ENCODE peak calls at places on chromosomes 12 and 14, in four cellular contexts. N is K562, A is HepG2, G is GM12878. M is an unnamed sample.

GRCh38 chr14:49593016-49593415 is 5.7 kb upstream of the LRR1 start:
- DNase-seq in G (no peak), N (no peak), A (no peak), M (peak; percentile 40)

GRCh38 chr14:85241022-85241880 is 288.7 kb upstream of the FLRT2 start:
- DNase-seq in A (no peak), G (no peak), N (no peak), M (peak; percentile 61)

GRCh38 chr12:80186727-80187217 is 87.4 kb downstream of the OTOGL start:
- DNase-seq in N (peak; percentile 8), A (peak; percentile 82), G (peak; percentile 26), M (peak; percentile 97)

GRCh38 chr12:89461649-89462612 is 62.7 kb downstream of the GALNT4 start:
- DNase-seq in G (no peak), N (peak; percentile 14), A (peak; percentile 44), M (peak; percentile 85)

GRCh38 chr12:122999986-123000420 is 19.5 kb downstream of the ARL6IP4 start:
- DNase-seq in A (no peak), G (no peak), N (peak; percentile 43), M (no peak)

GRCh38 chr14:91405241-91405721 is 12.3 kb downstream of the CCDC88C start:
- DNase-seq in A (no peak), G (no peak), N (no peak), M (no peak)

GRCh38 chr12:124640096-124640495 is 72.7 kb upstream of the NCOR2 start:
- DNase-seq in A (no peak), N (no peak), G (no peak), M (peak; percentile 26)

GRCh38 chr14:59474172-59474571 is 9.0 kb upstream of the GPR135 start:
- DNase-seq in A (no peak), N (no peak), G (no peak), M (no peak)

GRCh38 chr12:74111688-74112360 is 425.8 kb upstream of the ATXN7L3B start:
- DNase-seq in G (no peak), N (no peak), A (peak; percentile 13), M (no peak)

GRCh38 chr12:122860854-122861585 is 25.8 kb downstream of the HIP1R start:
- DNase-seq in A (no peak), G (no peak), N (no peak), M (no peak)

GRCh38 chr14:24059841-24060388 is 8.1 kb downstream of the CARMIL3 start:
- DNase-seq in G (no peak), A (no peak), N (no peak), M (no peak)

GRCh38 chr12:118625050-118625675 is 248.8 kb downstream of the SUDS3 start:
- DNase-seq in G (no peak), A (no peak), N (peak; percentile 17), M (no peak)

GRCh38 chr14:34628681-34629135 is 1.2 kb downstream of the SNX6 start:
- DNase-seq in G (no peak), N (peak; percentile 32), A (peak; percentile 48), M (peak; percentile 38)

GRCh38 chr12:57454566-57455373 is at the start of gene INHBE:
- DNase-seq in N (peak; percentile 84), G (no peak), A (peak; percentile 92), M (no peak)

GRCh38 chr12:60539592-60539991 is 943.8 kb downstream of the SLC16A7 start:
- DNase-seq in G (no peak), N (no peak), A (no peak), M (no peak)

GRCh38 chr12:88058719-88059077 is 29.5 kb upstream of the C12orf50 start:
- DNase-seq in N (no peak), G (no peak), A (no peak), M (no peak)
- TF ChIP-seq MYC in N (no peak), G (no peak), A (no peak), M (no peak)

GRCh38 chr12:105970885-105971284 is 167.9 kb downstream of the NUAK1 start:
- DNase-seq in N (no peak), G (no peak), A (no peak), M (no peak)

GRCh38 chr12:105961821-105962671 is 176.7 kb downstream of the NUAK1 start:
- DNase-seq in G (no peak), N (no peak), A (no peak), M (no peak)

GRCh38 chr12:105968025-105968424 is 170.7 kb downstream of the NUAK1 start:
- DNase-seq in N (no peak), G (no peak), A (no peak), M (no peak)

DNA sequence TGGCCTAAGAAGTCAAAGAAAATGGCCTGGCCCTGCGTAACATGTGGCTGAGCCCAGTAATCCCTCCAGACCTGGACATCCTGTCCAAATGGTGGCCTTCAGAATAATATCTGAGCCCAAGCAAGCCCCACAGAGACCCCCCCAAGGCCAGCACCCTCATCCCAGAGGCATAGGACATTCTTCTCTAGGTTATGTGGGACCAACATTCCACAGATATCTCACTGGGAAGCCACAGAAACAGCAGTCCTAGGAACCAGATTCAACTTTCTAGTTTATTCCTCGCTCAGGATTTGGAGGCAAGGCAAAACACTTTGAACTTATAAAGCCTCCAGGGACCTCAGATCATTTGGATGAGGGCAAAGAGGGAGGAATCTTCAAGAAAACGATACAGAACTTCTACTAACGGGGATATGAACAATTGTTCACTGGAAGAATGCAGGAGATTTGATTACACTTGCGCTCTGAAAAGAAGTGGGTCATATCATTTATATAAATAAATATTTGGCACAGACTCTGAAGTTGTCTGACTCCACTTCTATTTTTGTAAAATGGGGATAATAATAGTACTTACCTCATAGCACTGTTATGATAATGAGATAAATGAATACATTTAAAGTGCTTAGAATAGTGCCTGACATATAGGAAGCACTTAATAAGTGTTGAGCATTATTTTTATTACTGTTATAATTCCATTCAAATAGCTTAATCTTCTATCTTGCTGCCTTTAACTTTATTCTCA is 171.5 kb downstream of the NUAK1 start:
- DNase-seq in N (no peak), G (no peak), A (no peak), M (peak; percentile 18)
- H2AFZ ChIP-seq in N (no peak overlapping the region), G (no peak overlapping the region), A (no peak overlapping the region), M (no peak overlapping the region)

DNA sequence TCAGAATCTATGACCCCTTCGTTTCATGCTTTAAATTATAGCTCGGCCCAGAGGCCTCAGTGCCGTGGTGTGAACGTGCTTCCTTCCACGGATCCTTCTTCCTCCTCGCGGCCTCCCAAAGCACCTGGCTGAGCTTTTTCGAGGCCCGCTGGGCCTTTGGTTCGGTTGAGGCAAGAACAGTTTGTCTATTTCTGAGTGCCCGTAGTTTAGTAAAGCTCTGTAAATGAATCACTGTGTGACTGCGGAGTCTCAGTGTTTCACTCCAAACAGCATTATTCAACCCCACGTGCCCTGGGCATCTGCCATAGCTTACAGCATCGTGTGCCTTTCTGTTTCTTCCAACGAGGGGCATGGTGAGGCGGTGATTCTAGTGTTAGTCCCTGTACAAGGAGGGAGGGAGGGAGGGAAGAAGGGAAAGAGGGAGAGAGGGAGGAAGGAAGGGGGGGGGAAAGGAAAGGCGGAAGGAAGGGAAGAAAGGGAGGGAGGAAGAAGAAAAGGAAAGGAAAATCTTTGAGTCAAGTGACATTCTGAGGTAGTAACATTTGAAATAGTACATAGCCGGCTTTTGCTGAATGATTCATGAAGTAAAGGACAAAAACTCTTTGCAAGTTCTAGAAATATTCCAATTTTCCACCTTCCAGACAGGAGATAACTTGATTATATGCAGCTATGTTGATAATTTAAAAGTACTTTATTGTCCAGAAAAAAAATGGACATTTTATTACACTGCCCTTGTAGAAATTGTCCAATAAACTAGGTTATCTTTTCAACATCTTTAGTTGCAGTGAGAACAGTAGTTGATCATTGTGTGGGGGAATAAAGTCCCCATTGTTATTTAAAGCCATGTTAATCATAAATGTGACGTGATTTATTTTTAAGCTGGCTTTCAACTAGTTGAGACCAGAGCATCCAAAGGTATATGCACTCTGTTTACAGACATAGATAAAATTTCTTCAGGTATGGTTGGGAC is 1.2 kb upstream of the TRIM9 start:
- DNase-seq in G (no peak), A (no peak), N (no peak), M (no peak)
- TF ChIP-seq MYC in G (no peak), A (no peak), N (no peak), M (no peak)

DNA sequence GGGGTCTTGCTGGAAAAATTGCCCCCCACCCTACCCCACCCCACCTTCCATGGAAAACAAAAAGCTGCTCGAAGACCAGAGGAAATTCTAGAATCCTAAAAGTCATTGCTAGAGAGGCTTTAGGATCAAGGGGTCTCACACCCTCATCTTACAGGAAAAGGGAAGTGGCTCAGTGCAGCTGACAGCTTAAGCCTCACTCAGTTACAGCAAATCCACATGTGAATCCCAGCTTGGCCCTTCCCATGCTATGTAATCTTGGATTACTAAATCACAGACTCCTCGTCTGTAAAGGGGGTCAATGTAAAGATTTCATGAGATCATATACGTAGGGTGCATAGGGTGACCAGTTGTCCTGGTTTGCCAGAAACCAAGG is 25.9 kb downstream of the CMKLR1 start:
- DNase-seq in A (no peak), G (no peak), N (no peak), M (no peak)
- H2AFZ ChIP-seq in A (no peak overlapping the region), G (no peak overlapping the region), N (peak overlapping the region; percentile 35), M (peak overlapping the region; percentile 69)

DNA sequence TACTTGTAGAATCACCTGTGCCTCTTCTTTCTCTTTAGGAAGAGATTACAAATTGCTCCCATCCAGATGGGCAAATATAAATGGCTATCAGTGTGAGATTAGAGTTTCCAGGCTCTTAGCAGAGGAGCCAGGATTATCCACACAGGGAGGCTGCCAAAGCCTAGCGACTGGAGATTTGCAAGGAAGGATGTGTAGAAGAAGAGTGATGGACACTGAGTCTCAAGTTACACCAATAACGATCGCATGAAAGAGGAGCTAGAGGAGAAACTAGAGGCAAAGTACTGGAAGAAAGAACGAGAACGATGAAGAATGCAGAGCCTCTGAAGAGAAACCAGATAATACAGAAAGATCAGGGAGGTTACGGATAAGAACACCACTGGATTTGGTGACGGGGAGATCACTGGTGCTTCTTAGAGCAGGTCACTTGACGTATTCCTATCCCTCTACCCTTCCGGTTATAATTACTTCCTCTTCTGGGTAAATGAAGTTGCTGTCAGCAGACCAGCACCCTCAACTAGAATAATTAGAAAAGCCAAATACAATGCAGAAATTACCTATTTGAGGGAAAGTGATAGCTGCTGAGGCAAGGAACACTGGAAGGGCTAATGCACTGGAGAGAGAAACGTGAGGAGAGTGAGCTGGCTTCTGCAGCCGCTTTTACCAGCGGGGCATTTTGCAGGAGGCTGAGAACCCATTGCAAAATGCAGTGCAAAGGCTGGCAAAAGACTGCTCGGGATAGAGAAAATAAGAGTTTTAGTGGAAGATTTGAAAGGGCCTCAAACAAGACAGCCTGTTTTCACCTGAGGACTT is 93.2 kb upstream of the HIF1A start:
- DNase-seq in N (no peak), A (no peak), G (no peak), M (no peak)
- TF ChIP-seq MYC in N (no peak), A (no peak), G (no peak), M (no peak)

GRCh38 chr12:75913502-75914110 is 118.0 kb downstream of the PHLDA1 start:
- DNase-seq in N (no peak), A (no peak), G (no peak), M (no peak)
- H2AFZ ChIP-seq in N (no peak overlapping the region), A (no peak overlapping the region), G (no peak overlapping the region), M (no peak overlapping the region)

GRCh38 chr14:104851896-104852663 is 13.0 kb upstream of the CEP170B start:
- DNase-seq in N (peak; percentile 5), A (no peak), G (no peak), M (no peak)
- TF ChIP-seq MYC in N (no peak), A (no peak), G (no peak), M (no peak)

GRCh38 chr12:72547593-72547992 is 275.4 kb downstream of the TRHDE start:
- DNase-seq in N (no peak), A (no peak), G (no peak), M (no peak)
- H2AFZ ChIP-seq in N (no peak overlapping the region), A (no peak overlapping the region), G (no peak overlapping the region), M (no peak overlapping the region)